ENCODE peak calls at places on chromosomes 1 and 21, in five cellular contexts. N is activated CD4-positive, alpha-beta T cell treated with anti-CD3 and anti-CD28 coated beads, Interleukin-2, amount 50 U/mL, for 1 hour; E is non-pigmented ciliary epithelial cell; Y is CD4-positive, alpha-beta memory T cell; D is stimulated activated CD8-positive, alpha-beta memory T cell treated with anti-CD3 and anti-CD28 coated beads, Interleukin-2, amount 100 ng/mL, for 48 hours. I is an unnamed sample.
A peak's percentile ranks its signal among the peaks of the same experiment; 100 is the strongest.

GRCh38 chr1:109732390-109732763 is 8.5 kb downstream of the GSTM3 start:
- DNase-seq in N (no peak), Y (no peak), D (no peak), E (no peak), I (no peak)

GRCh38 chr1:247111636-247112478 is 7.7 kb upstream of the ZNF669 start:
- DNase-seq in D (no peak), N (no peak), E (no peak), Y (no peak), I (no peak)

GRCh38 chr1:187203257-187203656 is 374.5 kb downstream of the PLA2G4A start:
- DNase-seq in Y (no peak), E (peak; percentile 35), N (no peak), D (no peak), I (no peak)

GRCh38 chr1:41633764-41634163 is 149.3 kb upstream of the EDN2 start:
- DNase-seq in D (no peak), N (no peak), E (no peak), Y (no peak), I (no peak)

GRCh38 chr1:13808729-13809131 is 108.7 kb downstream of the PRDM2 start:
- DNase-seq in E (no peak), N (no peak), D (no peak), Y (no peak), I (no peak)

GRCh38 chr1:159867322-159868064 is 5.0 kb upstream of the VSIG8 start:
- DNase-seq in D (no peak), Y (no peak), N (no peak), E (no peak), I (no peak)

GRCh38 chr1:247114351-247115140 is 10.4 kb upstream of the ZNF669 start:
- DNase-seq in E (no peak), D (no peak), N (no peak), Y (no peak), I (no peak)

GRCh38 chr1:193216920-193217319 is 30.5 kb upstream of the B3GALT2 start:
- DNase-seq in E (no peak), D (no peak), N (no peak), Y (no peak), I (no peak)

GRCh38 chr1:206001476-206001888 is 1.7 kb downstream of the RAB7B start:
- DNase-seq in E (peak; percentile 89), N (no peak), Y (no peak), D (no peak), I (no peak)

GRCh38 chr1:226091461-226091860 is 28.9 kb downstream of the H3-3A start:
- DNase-seq in Y (no peak), D (no peak), E (no peak), N (no peak), I (no peak)

GRCh38 chr1:221743416-221744208 is 1.7 kb upstream of the DUSP10 start:
- DNase-seq in Y (no peak), D (no peak), N (no peak), E (no peak), I (no peak)

GRCh38 chr1:109659997-109660755 is 4.3 kb downstream of the GSTM4 start:
- DNase-seq in Y (no peak), N (no peak), D (no peak), E (no peak), I (no peak)

GRCh38 chr1:96482615-96483014 is 239.0 kb upstream of the PTBP2 start:
- DNase-seq in N (no peak), E (no peak), D (no peak), Y (no peak), I (no peak)

GRCh38 chr1:160366731-160367515 is at the start of gene NHLH1:
- DNase-seq in N (no peak), E (no peak), Y (no peak), D (no peak), I (no peak)

GRCh38 chr1:154478639-154479038 is 23.4 kb upstream of the TDRD10 start:
- DNase-seq in Y (peak; percentile 37), N (peak; percentile 16), D (no peak), E (no peak), I (no peak)

GRCh38 chr1:83500987-83501591 is 497.8 kb downstream of the TTLL7 start:
- DNase-seq in E (no peak), N (no peak), D (no peak), Y (no peak), I (peak; percentile 5)

GRCh38 chr1:223683586-223684487 is 18.3 kb upstream of the CAPN8 start:
- DNase-seq in D (peak; percentile 34), N (peak; percentile 60), E (no peak), Y (peak; percentile 52), I (no peak)

GRCh38 chr1:179231923-179232322 is 2.4 kb upstream of the ABL2 start:
- DNase-seq in Y (no peak), E (no peak), N (no peak), D (no peak), I (no peak)

GRCh38 chr1:8818325-8818775 is 910 bp upstream of the RERE start:
- DNase-seq in D (no peak), Y (peak; percentile 4), E (peak; percentile 53), N (no peak), I (no peak)

GRCh38 chr21:34996304-34997081 is 52.6 kb downstream of the RUNX1 start:
- DNase-seq in E (no peak), Y (no peak), N (no peak), D (no peak), I (no peak)

GRCh38 chr1:101929343-101929742 is 67.4 kb downstream of the OLFM3 start:
- DNase-seq in E (no peak), D (no peak), N (no peak), Y (no peak), I (no peak)

GRCh38 chr1:104132386-104132973 is 382.8 kb downstream of the AMY1C start:
- DNase-seq in E (peak; percentile 10), D (no peak), N (no peak), Y (no peak), I (no peak)

GRCh38 chr1:82388679-82389078 is 587.9 kb downstream of the ADGRL2 start:
- DNase-seq in Y (no peak), D (no peak), N (no peak), E (peak; percentile 46), I (no peak)

GRCh38 chr21:36456714-36457399 is 23.1 kb downstream of the CLDN14 start:
- DNase-seq in D (no peak), E (no peak), Y (no peak), N (no peak), I (no peak)

GRCh38 chr21:44552681-44553080 is 1.4 kb upstream of the KRTAP10-2 start:
- DNase-seq in N (no peak), D (no peak), Y (no peak), E (no peak), I (no peak)

GRCh38 chr21:45313015-45313414 is 25.3 kb upstream of the POFUT2 start:
- DNase-seq in D (no peak), E (no peak), N (no peak), Y (no peak), I (no peak)

GRCh38 chr1:24969616-24970398 is 39.7 kb upstream of the RUNX3 start:
- DNase-seq in D (no peak), N (no peak), Y (no peak), E (no peak), I (no peak)

GRCh38 chr1:94783342-94784264 is 36.6 kb upstream of the SLC44A3 start:
- DNase-seq in N (no peak), E (no peak), Y (no peak), D (no peak), I (no peak)